ENCODE peak calls at places on chromosome 11, in four cellular contexts. J is lung; B is IMR-90; K is CD4-positive, alpha-beta memory T cell. E is an unnamed sample. For H3K4me1, the result is how much of the 10 kb centered on the place peaks cover.

GRCh38 chr11:3950996-3951662 is 95.7 kb downstream of the STIM1 start:
- DNase-seq in J (no peak), B (peak), K (peak), E (no peak)

GRCh38 chr11:71537537-71537936 is 288 bp upstream of the KRTAP5-8 start:
- DNase-seq in B (no peak), K (no peak), J (no peak), E (no peak)

GRCh38 chr11:47571895-47572294 is 6.5 kb downstream of the PTPMT1 start:
- DNase-seq in J (no peak), B (peak), K (no peak), E (no peak)

GRCh38 chr11:123217897-123218296 is 22.8 kb upstream of the CLMP start:
- DNase-seq in K (no peak), B (no peak), J (no peak), E (no peak)

GRCh38 chr11:33722579-33723234 is 13.5 kb downstream of the CD59 start:
- DNase-seq in K (no peak), B (peak), J (peak), E (no peak)

GRCh38 chr11:130677486-130678153 is 229.2 kb downstream of the ADAMTS15 start:
- DNase-seq in K (no peak), J (no peak), B (peak), E (peak)

GRCh38 chr11:111093061-111093460 is 152.5 kb upstream of the POU2AF2 start:
- DNase-seq in B (no peak), K (no peak), J (no peak), E (no peak)

GRCh38 chr11:102437026-102437425 is 15.5 kb downstream of the TMEM123 start:
- DNase-seq in J (no peak), B (peak), K (no peak), E (no peak)

GRCh38 chr11:35584321-35584720 is 33.9 kb upstream of the FJX1 start:
- DNase-seq in B (peak), J (no peak), K (no peak), E (no peak)

GRCh38 chr11:32884023-32884422 is 8.6 kb upstream of the QSER1 start:
- DNase-seq in K (no peak), B (no peak), J (no peak), E (no peak)

GRCh38 chr11:117375960-117376359 is 48.3 kb downstream of the CEP164 start:
- DNase-seq in J (no peak), B (no peak), K (no peak), E (no peak)

GRCh38 chr11:66604161-66604560 is 11.2 kb downstream of the CCS start:
- DNase-seq in B (no peak), K (no peak), J (no peak), E (no peak)

GRCh38 chr11:18633256-18634139 is 644 bp downstream of the SPTY2D1 start:
- DNase-seq in K (peak), B (peak), J (no peak), E (no peak)

GRCh38 chr11:63536669-63537292 is at the start of gene PLAAT4:
- DNase-seq in K (peak), J (peak), B (peak), E (peak)

GRCh38 chr11:16809901-16810668 is 71.6 kb downstream of the C11orf58 start:
- DNase-seq in K (no peak), B (peak), J (no peak), E (peak)

GRCh38 chr11:128929991-128930390 is 12.7 kb downstream of the TP53AIP1 start:
- DNase-seq in K (no peak), B (peak), J (no peak), E (no peak)

GRCh38 chr11:83191986-83192385 is 1.5 kb upstream of the ANKRD42 start:
- DNase-seq in B (no peak), K (no peak), J (no peak), E (no peak)

GRCh38 chr11:59756845-59757244 is 1.7 kb downstream of the STX3 start:
- DNase-seq in B (peak), J (peak), K (no peak), E (peak)

GRCh38 chr11:12540913-12541587 is 133.2 kb upstream of the TEAD1 start:
- DNase-seq in K (no peak), J (no peak), B (peak), E (no peak)

GRCh38 chr11:121929581-121929980 is 186.4 kb downstream of the BLID start:
- DNase-seq in B (peak), K (no peak), J (no peak), E (peak)

GRCh38 chr11:92838655-92839334 is 130.7 kb upstream of the MTNR1B start:
- DNase-seq in K (no peak), J (no peak), B (peak), E (no peak)

GRCh38 chr11:62394825-62395538 is 23.9 kb upstream of the SCGB1A1 start:
- DNase-seq in J (peak), B (peak), K (peak), E (peak)

GRCh38 chr11:116099541-116099940 is 595.3 kb upstream of the CADM1 start:
- DNase-seq in K (no peak), J (no peak), B (no peak), E (no peak)

GRCh38 chr11:35943294-35943693 is 568 bp upstream of the LDLRAD3 start:
- DNase-seq in K (no peak), J (no peak), B (no peak), E (no peak)

GRCh38 chr11:124756033-124756752 is 4.1 kb upstream of the VSIG2 start:
- DNase-seq in J (no peak), B (no peak), K (no peak), E (no peak)

GRCh38 chr11:35040221-35040942 is 98.6 kb upstream of the CD44 start:
- DNase-seq in J (no peak), K (peak), B (peak), E (no peak)

GRCh38 chr11:15569626-15570025 is 454.9 kb downstream of the INSC start:
- DNase-seq in K (no peak), B (no peak), J (no peak), E (peak)

GRCh38 chr11:128548655-128549255 is 38.6 kb downstream of the ETS1 start:
- DNase-seq in J (peak), B (peak), K (peak), E (peak)

GRCh38 chr11:119025978-119026766 is 4.5 kb downstream of the SLC37A4 start:
- DNase-seq in J (no peak), B (no peak), K (no peak), E (no peak)
- H3K4me1 ChIP-seq in J (under half), B (under half), K (under half), E (under half)

DNA sequence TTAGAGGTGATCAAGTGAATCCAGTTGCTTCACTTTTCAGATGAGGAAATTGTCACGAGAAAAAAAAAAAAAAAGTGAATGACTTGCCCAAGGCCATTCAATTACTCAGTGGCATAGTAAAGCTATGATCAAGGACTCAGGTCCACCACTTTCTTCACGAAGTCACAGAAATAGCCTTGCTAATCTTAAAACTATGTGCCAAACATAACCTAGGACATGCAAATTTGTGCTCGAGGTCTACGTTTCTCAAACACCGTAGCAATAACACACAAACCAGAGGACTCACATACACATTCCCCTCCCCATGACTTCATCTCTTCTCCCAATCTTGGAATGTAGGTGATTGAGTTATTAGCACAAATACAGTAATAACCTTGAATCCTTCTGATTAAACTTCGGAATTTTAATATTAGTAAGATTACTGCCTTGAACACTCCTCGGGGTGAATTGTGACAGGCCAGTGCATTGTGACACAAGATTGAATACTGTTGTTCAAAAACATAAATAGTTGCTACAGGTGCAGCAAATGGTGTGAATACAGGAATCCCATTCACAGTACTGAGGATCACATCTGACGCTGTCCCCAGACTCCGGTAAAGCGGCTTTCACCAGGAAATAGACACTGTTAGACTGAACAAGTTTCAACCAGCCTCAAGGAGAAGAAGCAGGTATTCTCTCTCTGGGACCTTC is 3.8 kb downstream of the LGR4 start:
- DNase-seq in J (no peak), K (no peak), B (peak), E (no peak)
- H3K27ac ChIP-seq in J (peak), K (no peak), B (no peak), E (no peak)

GRCh38 chr11:8685820-8686219 is 3.2 kb downstream of the RPL27A start:
- DNase-seq in K (no peak), J (no peak), B (no peak), E (no peak)

GRCh38 chr11:8684600-8685290 is 2.2 kb downstream of the RPL27A start:
- DNase-seq in J (no peak), K (no peak), B (no peak), E (no peak)

GRCh38 chr11:8685306-8685705 is 2.7 kb downstream of the RPL27A start:
- DNase-seq in J (no peak), B (no peak), K (no peak), E (no peak)

GRCh38 chr11:8688414-8689362 is 6.1 kb downstream of the RPL27A start:
- DNase-seq in K (peak), B (peak), J (peak), E (peak)

DNA sequence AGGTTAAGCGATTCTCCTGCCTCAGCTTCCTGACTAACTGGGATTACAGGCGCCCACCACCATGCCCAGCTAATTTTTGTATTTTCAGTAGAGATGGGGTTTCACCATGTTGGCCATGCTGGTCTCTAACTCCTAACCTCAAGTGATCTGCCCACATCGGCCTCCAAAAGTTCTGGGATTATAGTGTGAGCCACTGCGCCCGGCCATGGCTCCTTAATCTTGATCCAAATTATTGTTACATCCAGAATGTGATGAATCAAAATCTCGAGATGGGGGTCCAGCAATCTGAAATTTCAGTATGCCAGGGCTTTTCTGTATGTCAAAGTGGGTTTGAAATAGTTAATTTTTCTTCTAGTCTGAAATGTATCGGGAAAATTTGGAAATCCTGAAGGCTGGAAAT is 3.7 kb downstream of the RPL27A start:
- DNase-seq in B (no peak), J (no peak), K (no peak), E (no peak)
- H3K4me1 ChIP-seq in B (under half), J (under half), K (under half), E (under half)

GRCh38 chr11:95100856-95101507 is 11.3 kb downstream of the ENDOD1 start:
- DNase-seq in K (no peak), J (no peak), B (no peak), E (no peak)
- H3K27ac ChIP-seq in K (no peak), J (no peak), B (no peak), E (no peak)

GRCh38 chr11:2375341-2375853 is 1.7 kb upstream of the CD81 start:
- DNase-seq in K (no peak), J (no peak), B (no peak), E (peak)

GRCh38 chr11:2377511-2378443 is 667 bp downstream of the CD81 start:
- DNase-seq in B (peak), J (no peak), K (peak), E (peak)

GRCh38 chr11:2375964-2376551 is 1.1 kb upstream of the CD81 start:
- DNase-seq in K (no peak), J (no peak), B (no peak), E (no peak)

GRCh38 chr11:2378527-2379210 is 1.6 kb downstream of the CD81 start:
- DNase-seq in K (no peak), B (peak), J (no peak), E (peak)

DNA sequence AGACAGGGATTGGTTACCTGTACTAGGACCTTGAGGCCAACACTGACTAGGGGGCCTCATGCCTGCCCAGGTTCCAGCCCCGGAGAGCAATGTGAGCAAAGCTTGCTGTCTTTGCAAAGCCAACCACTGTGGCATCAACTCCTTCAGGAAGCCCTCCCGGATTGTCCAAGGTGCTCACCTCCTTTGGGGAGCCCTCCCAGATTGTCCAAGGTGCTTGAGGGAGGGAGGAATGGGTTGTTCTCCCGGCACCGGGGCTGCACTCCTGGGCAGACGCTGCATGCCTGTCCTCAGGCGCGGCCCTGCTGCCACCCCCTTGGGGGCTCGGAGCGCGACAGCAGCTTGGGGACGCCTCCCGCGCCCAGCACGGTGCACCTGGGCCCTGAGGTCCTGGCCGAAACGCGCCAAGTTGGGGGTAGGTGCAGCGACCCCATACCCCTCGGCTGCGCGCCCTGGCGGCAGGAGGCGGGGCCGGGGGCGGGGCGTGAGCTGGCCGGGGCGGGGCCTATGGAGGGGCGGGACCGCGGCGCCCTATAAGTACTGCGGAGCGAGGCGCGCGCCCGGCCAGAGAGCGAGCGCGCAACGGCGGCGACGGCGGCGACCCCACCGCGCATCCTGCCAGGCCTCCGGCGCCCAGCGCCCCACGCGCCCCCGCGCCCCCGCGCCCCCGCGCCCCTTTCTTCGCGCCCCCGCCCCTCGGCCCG is at the start of gene CD81:
- DNase-seq in K (peak), B (peak), J (no peak), E (no peak)
- H3K4me1 ChIP-seq in K (under half), B (under half), J (under half), E (under half)

DNA sequence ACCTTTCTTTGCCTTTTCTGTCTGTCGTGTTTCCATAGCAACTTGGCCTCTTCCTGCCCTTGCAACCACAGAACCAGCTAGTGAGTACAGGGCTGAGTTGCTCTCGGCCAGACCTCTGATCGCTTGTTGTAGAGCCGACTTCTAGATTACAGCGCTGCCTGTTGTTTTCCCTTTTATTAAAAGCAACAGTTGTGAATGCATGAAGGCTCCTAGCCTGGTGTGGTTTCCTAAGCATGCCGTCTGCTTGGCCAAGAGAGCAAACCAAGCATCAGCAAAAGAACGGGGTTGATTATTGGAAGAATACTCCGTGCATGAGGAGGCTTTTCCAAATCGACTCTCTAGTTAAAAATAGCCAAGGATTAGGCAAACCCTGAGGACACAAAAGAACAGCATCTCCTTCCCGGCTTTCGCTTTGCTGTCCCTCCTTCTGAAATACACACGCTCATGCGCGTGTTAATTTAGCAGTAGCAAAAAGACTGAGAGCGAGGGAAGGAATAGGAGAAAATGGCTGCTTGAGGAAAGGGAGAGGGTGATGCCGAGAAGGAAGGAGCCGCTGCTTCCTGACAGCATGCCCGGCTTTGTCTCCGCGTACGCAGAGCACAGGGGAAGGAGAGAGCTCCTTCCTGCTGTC is 71.5 kb upstream of the TTC12 start:
- DNase-seq in J (no peak), B (peak), K (peak), E (no peak)
- H3K27ac ChIP-seq in J (no peak), B (no peak), K (no peak), E (peak)

GRCh38 chr11:74024630-74025029 is 15.7 kb upstream of the UCP3 start:
- DNase-seq in J (peak), K (no peak), B (peak), E (no peak)

GRCh38 chr11:74022541-74022940 is 13.7 kb upstream of the UCP3 start:
- DNase-seq in J (no peak), B (no peak), K (no peak), E (no peak)

GRCh38 chr11:74025467-74026166 is 16.7 kb upstream of the UCP3 start:
- DNase-seq in K (no peak), B (peak), J (no peak), E (no peak)

GRCh38 chr11:74021998-74022397 is 13.1 kb upstream of the UCP3 start:
- DNase-seq in K (no peak), B (no peak), J (no peak), E (no peak)

GRCh38 chr11:74023291-74023690 is 14.4 kb upstream of the UCP3 start:
- DNase-seq in B (no peak), J (no peak), K (no peak), E (no peak)
- H3K4me1 ChIP-seq in B (under half), J (under half), K (under half), E (under half)

DNA sequence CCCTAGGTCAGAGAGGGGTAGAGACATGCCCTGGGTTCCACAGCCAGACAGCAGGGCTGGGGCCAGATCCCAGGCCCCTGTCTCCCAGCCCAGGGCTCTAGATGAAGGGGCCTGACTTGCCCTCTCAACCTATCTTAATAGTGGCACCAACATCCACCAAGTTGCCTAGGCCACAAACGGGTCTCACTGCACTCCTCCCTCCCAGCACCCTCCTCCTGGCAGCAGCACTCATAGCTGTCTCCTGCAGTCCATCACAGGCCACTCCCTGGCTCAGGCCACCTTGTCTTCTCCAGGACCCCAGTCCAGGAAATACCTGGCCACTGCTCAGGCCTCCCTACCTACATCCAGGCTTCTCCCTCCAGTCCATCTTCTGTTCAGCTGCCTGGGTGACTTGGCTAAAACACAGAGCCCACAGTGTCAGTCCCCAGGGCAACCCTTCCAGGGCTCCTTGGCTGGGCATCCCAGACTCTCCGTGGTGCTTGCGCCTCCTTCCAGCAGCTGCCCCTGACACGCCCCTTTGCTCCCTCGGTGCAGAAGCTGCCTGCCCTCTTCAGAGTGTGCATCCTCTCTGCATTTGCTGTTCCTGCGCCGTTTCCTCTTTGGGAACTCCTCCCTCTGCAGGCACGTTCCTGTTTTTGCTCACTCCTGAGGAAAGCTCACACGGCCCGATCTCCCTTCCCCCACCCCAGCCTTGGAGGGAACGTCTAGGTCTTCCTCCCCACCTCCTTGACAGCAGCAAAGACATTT is 40.5 kb downstream of the LRRC32 start:
- DNase-seq in K (no peak), B (peak), J (peak), E (peak)
- H3K27ac ChIP-seq in K (no peak), B (peak), J (peak), E (peak)

GRCh38 chr11:68524681-68525080 is 64.1 kb downstream of the PPP6R3 start:
- DNase-seq in J (no peak), B (no peak), K (no peak), E (no peak)

GRCh38 chr11:68525320-68525719 is 64.8 kb downstream of the PPP6R3 start:
- DNase-seq in B (no peak), J (no peak), K (no peak), E (no peak)

GRCh38 chr11:68528630-68529029 is 68.1 kb downstream of the PPP6R3 start:
- DNase-seq in K (peak), J (no peak), B (no peak), E (no peak)

GRCh38 chr11:68525930-68526329 is 65.4 kb downstream of the PPP6R3 start:
- DNase-seq in B (peak), J (no peak), K (no peak), E (no peak)

GRCh38 chr11:68527585-68527984 is 67.0 kb downstream of the PPP6R3 start:
- DNase-seq in J (no peak), B (no peak), K (no peak), E (no peak)
- H3K4me1 ChIP-seq in J (under half), B (under half), K (under half), E (under half)

E was measured in heart left ventricle.